ENCODE peak calls at places on chromosomes 6 and 20, in five cellular contexts. H, L, J, O and B are unnamed samples.

GRCh38 chr6:105644073-105644489 is 241.2 kb upstream of the PREP start:
- DNase-seq in O (no peak), H (no peak), J (no peak), L (no peak), B (no peak)

GRCh38 chr20:63522981-63523611 is 2.5 kb downstream of the PPDPF start:
- DNase-seq in O (no peak), L (no peak), H (no peak), J (no peak), B (no peak)

GRCh38 chr20:36607586-36608387 is 2.2 kb downstream of the RAB5IF start:
- DNase-seq in H (peak; percentile 89), L (peak; percentile 34), O (no peak), J (no peak), B (no peak)

GRCh38 chr6:157267654-157268053 is 55.7 kb downstream of the TMEM242 start:
- DNase-seq in J (peak; percentile 37), L (no peak), H (no peak), O (no peak), B (no peak)

GRCh38 chr6:75230484-75231325 is 12.9 kb downstream of the COX7A2 start:
- DNase-seq in O (peak; percentile 9), L (no peak), H (peak; percentile 38), J (no peak), B (no peak)

GRCh38 chr6:45439861-45440388 is 62.2 kb upstream of the SUPT3H start:
- DNase-seq in H (no peak), O (no peak), L (no peak), J (no peak), B (no peak)

GRCh38 chr6:108295676-108296075 is 822 bp downstream of the AFG1L start:
- DNase-seq in H (no peak), O (no peak), J (no peak), L (no peak), B (no peak)

GRCh38 chr20:63457737-63458136 is 14.7 kb downstream of the KCNQ2 start:
- DNase-seq in H (no peak), L (peak; percentile 31), O (peak; percentile 32), J (no peak), B (no peak)

GRCh38 chr6:31903957-31904356 is 2.1 kb upstream of the ZBTB12 start:
- DNase-seq in L (no peak), J (no peak), H (no peak), O (no peak), B (no peak)

GRCh38 chr20:34621383-34622367 is 55.2 kb downstream of the PIGU start:
- DNase-seq in J (no peak), O (no peak), H (peak; percentile 65), L (no peak), B (no peak)

GRCh38 chr6:5659467-5659866 is 347.3 kb downstream of the NRN1 start:
- DNase-seq in O (no peak), J (no peak), H (no peak), L (no peak), B (no peak)

GRCh38 chr6:62707156-62707555 is 421.1 kb upstream of the KHDRBS2 start:
- DNase-seq in O (no peak), H (no peak), J (no peak), L (no peak), B (no peak)

GRCh38 chr6:142846883-142847287 is 98.1 kb downstream of the HIVEP2 start:
- DNase-seq in H (no peak), L (no peak), J (no peak), O (no peak), B (no peak)

GRCh38 chr20:11270566-11270965 is 596.8 kb upstream of the JAG1 start:
- DNase-seq in O (no peak), L (no peak), H (no peak), J (no peak), B (no peak)

GRCh38 chr6:780669-781068 is 87.7 kb upstream of the EXOC2 start:
- DNase-seq in L (no peak), H (no peak), J (no peak), O (no peak), B (no peak)

GRCh38 chr6:79385893-79386292 is 151.3 kb downstream of the LCA5 start:
- DNase-seq in L (no peak), O (no peak), H (no peak), J (no peak), B (no peak)

GRCh38 chr6:4815584-4815983 is 39.4 kb downstream of the CDYL start:
- DNase-seq in H (no peak), L (no peak), O (no peak), J (no peak), B (no peak)

GRCh38 chr6:79506251-79506650 is 31.0 kb downstream of the LCA5 start:
- DNase-seq in L (no peak), O (no peak), H (no peak), J (no peak), B (no peak)

GRCh38 chr20:17044920-17045319 is 181.9 kb upstream of the PCSK2 start:
- DNase-seq in O (no peak), J (no peak), H (no peak), L (no peak), B (no peak)

GRCh38 chr20:6157345-6157744 is 34.5 kb upstream of the FERMT1 start:
- DNase-seq in L (no peak), J (no peak), O (no peak), H (no peak), B (no peak)

GRCh38 chr6:110951986-110952794 is 6.3 kb upstream of the GTF3C6 start:
- DNase-seq in L (no peak), H (no peak), J (no peak), O (peak; percentile 60), B (no peak)

GRCh38 chr6:80976336-80976735 is 776.1 kb downstream of the TENT5A start:
- DNase-seq in L (no peak), H (no peak), J (no peak), O (no peak), B (no peak)

GRCh38 chr6:129981598-129981997 is 36.8 kb upstream of the L3MBTL3 start:
- DNase-seq in O (no peak), J (no peak), H (no peak), L (no peak), B (no peak)

GRCh38 chr6:20610636-20611200 is 76.5 kb downstream of the CDKAL1 start:
- DNase-seq in L (no peak), O (no peak), H (no peak), J (no peak), B (no peak)

GRCh38 chr6:125597411-125598253 is 151.8 kb upstream of the HEY2 start:
- DNase-seq in O (no peak), J (no peak), H (no peak), L (no peak), B (peak; percentile 70)

GRCh38 chr6:98014791-98015201 is 731.8 kb upstream of the MMS22L start:
- DNase-seq in J (no peak), H (no peak), O (no peak), L (no peak), B (no peak)

GRCh38 chr20:51402201-51402600 is 140.3 kb downstream of the NFATC2 start:
- DNase-seq in L (no peak), H (peak; percentile 63), O (no peak), J (no peak), B (no peak)

GRCh38 chr6:110173506-110174132 is 5.9 kb downstream of the WASF1 start:
- DNase-seq in O (no peak), L (no peak), J (no peak), H (no peak), B (no peak)

GRCh38 chr20:44465001-44465560 is 10.6 kb upstream of the TTPAL start:
- DNase-seq in H (peak; percentile 60), O (no peak), J (no peak), L (peak; percentile 66), B (no peak)

GRCh38 chr20:1467355-1468116 is 887 bp upstream of the NSFL1C start:
- DNase-seq in H (peak; percentile 87), J (no peak), O (no peak), L (peak; percentile 69), B (peak; percentile 47)

GRCh38 chr6:87653074-87653962 is 48.7 kb downstream of the AKIRIN2 start:
- DNase-seq in L (no peak), H (no peak), O (no peak), J (no peak), B (no peak)

GRCh38 chr6:167588181-167588919 is 238.4 kb upstream of the AFDN start:
- DNase-seq in J (peak; percentile 48), H (no peak), L (no peak), O (no peak), B (no peak)

GRCh38 chr6:90026216-90026615 is 131.9 kb downstream of the GJA10 start:
- DNase-seq in O (no peak), L (no peak), J (no peak), H (no peak), B (no peak)

GRCh38 chr6:136249336-136249735 is 775 bp downstream of the MTFR2 start:
- DNase-seq in H (no peak), O (no peak), L (no peak), J (no peak), B (no peak)

GRCh38 chr6:165652766-165653165 is 10.3 kb downstream of the PDE10A start:
- DNase-seq in O (no peak), H (no peak), L (no peak), J (no peak), B (no peak)
- H3K4me3 ChIP-seq in O (no peak overlapping the region), H (no peak overlapping the region), L (no peak overlapping the region), J (no peak overlapping the region), B (no peak overlapping the region)

DNA sequence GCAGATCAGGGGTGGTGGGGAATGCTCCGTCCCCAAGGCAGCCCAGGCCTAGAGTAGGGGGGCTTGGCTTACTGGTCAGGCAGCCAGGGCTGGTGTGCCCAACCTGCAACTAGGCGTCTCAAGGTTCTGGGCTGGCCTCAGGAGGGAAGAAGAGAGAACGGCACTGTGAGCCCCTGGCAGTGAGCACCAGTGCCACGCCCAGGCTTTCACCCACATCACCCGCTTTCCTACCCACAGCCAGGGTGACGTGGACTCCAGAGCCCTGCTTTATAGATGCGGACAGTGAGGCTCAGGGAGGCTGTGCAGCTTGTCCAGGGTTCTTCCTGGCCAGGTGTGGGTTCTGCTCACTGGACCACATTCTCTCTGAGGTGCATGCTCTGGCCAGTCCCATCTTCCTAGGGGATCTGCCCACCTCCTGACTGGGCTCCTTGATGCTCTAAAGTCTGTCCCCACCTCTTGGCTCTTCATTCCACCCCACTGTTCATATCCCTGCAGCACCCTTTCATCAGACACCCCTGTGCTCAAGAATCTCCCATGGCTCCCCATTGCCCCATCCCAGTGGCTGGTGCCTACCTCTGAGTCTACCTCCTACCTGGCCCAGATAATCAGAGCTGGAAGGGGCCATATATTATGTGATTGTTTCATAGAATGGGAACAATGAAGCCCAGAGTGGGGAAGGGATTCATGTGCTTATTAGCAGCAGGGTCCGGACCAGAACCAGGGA is 8.0 kb downstream of the SPDEF start:
- DNase-seq in O (no peak), H (peak; percentile 59), J (no peak), L (peak; percentile 55), B (no peak)
- H3K27ac ChIP-seq in O (no peak overlapping the region), H (peak overlapping the region; percentile 13), J (no peak overlapping the region), L (peak overlapping the region; percentile 60), B (no peak overlapping the region)

DNA sequence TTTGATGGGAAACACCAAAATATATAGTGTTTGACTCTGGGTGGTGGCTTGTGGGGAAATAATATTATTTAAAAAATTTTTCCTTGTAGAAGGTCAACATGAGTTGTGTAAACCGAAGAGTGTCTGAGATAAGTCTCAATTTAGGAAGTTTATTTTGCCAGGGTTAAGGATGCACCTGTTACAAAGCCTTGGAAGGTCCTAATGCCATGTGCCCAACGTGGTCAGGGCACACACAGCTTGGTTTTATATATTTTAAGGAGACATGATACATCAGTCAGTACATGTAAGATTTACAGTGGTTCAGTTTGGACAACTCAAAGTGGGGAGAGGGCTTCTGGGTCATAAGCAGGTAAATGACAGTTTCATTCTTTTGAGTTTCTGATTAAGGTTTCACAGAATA is 162.1 kb downstream of the ZFAND3 start:
- DNase-seq in J (no peak), H (no peak), O (no peak), L (no peak), B (no peak)
- H3K4me1 ChIP-seq in J (peaks cover 32% of the 10 kb centered on the region), H (peaks cover 11% of the 10 kb centered on the region), O (peaks cover 22% of the 10 kb centered on the region), L (peaks cover 56% of the 10 kb centered on the region), B (peaks cover 3% of the 10 kb centered on the region)

GRCh38 chr6:96391776-96392175 is 129.8 kb upstream of the UFL1 start:
- DNase-seq in O (no peak), L (peak; percentile 44), J (no peak), H (peak; percentile 15), B (no peak)
- H3K4me3 ChIP-seq in O (no peak overlapping the region), L (no peak overlapping the region), J (no peak overlapping the region), H (no peak overlapping the region), B (no peak overlapping the region)